ENCODE peak calls at places on chromosomes 4 and X, in eight cellular contexts. One of them, this sample, is unnamed.
A peak's percentile ranks its signal among the peaks of the same experiment; 100 is the strongest.

GRCh38 chr4:57187241-57187640 is 77.1 kb upstream of the IGFBP7 start:
- DNase-seq in LoVo: no peak
- DNase-seq in fibroblast of mammary gland: peak; percentile 6
- DNase-seq in neural progenitor cell: no peak
- DNase-seq in activated CD4-positive, alpha-beta T cell treated with anti-CD3 and anti-CD28 coated beads for 4 hours: no peak
- DNase-seq in lower leg skin: no peak
- DNase-seq in lung microvascular endothelial cell: no peak
- DNase-seq in NCI-H1092: no peak
- DNase-seq in this sample: no peak

GRCh38 chr4:124940387-124940786 is 227.9 kb upstream of the ANKRD50 start:
- DNase-seq in NCI-H1092: no peak
- DNase-seq in LoVo: peak; percentile 22
- DNase-seq in fibroblast of mammary gland: peak; percentile 99
- DNase-seq in lung microvascular endothelial cell: peak; percentile 98
- DNase-seq in lower leg skin: no peak
- DNase-seq in activated CD4-positive, alpha-beta T cell treated with anti-CD3 and anti-CD28 coated beads for 4 hours: no peak
- DNase-seq in neural progenitor cell: no peak
- DNase-seq in this sample: no peak

GRCh38 chr4:74975848-74976824 is 43.2 kb downstream of the PARM1 start:
- DNase-seq in activated CD4-positive, alpha-beta T cell treated with anti-CD3 and anti-CD28 coated beads for 4 hours: no peak
- DNase-seq in lung microvascular endothelial cell: no peak
- DNase-seq in lower leg skin: no peak
- DNase-seq in neural progenitor cell: no peak
- DNase-seq in LoVo: no peak
- DNase-seq in fibroblast of mammary gland: no peak
- DNase-seq in NCI-H1092: no peak
- DNase-seq in this sample: no peak

GRCh38 chr4:6751611-6752485 is 30.7 kb upstream of the KIAA0232 start:
- DNase-seq in LoVo: no peak
- DNase-seq in neural progenitor cell: no peak
- DNase-seq in fibroblast of mammary gland: no peak
- DNase-seq in lower leg skin: no peak
- DNase-seq in NCI-H1092: no peak
- DNase-seq in activated CD4-positive, alpha-beta T cell treated with anti-CD3 and anti-CD28 coated beads for 4 hours: no peak
- DNase-seq in lung microvascular endothelial cell: no peak
- DNase-seq in this sample: no peak

GRCh38 chr4:24003476-24003875 is 113.6 kb upstream of the PPARGC1A start:
- DNase-seq in lower leg skin: no peak
- DNase-seq in NCI-H1092: no peak
- DNase-seq in lung microvascular endothelial cell: no peak
- DNase-seq in LoVo: no peak
- DNase-seq in fibroblast of mammary gland: no peak
- DNase-seq in activated CD4-positive, alpha-beta T cell treated with anti-CD3 and anti-CD28 coated beads for 4 hours: no peak
- DNase-seq in neural progenitor cell: peak; percentile 26
- DNase-seq in this sample: no peak

GRCh38 chr4:190017357-190018200 is 9.5 kb downstream of the FRG2 start:
- DNase-seq in LoVo: no peak
- DNase-seq in activated CD4-positive, alpha-beta T cell treated with anti-CD3 and anti-CD28 coated beads for 4 hours: no peak
- DNase-seq in lung microvascular endothelial cell: no peak
- DNase-seq in NCI-H1092: no peak
- DNase-seq in neural progenitor cell: peak; percentile 39
- DNase-seq in fibroblast of mammary gland: no peak
- DNase-seq in lower leg skin: no peak
- DNase-seq in this sample: no peak

GRCh38 chr4:27684501-27685077 is 823.9 kb downstream of the STIM2 start:
- DNase-seq in NCI-H1092: peak; percentile 35
- DNase-seq in fibroblast of mammary gland: peak; percentile 61
- DNase-seq in lung microvascular endothelial cell: peak; percentile 1
- DNase-seq in LoVo: peak; percentile 62
- DNase-seq in lower leg skin: no peak
- DNase-seq in neural progenitor cell: peak; percentile 83
- DNase-seq in activated CD4-positive, alpha-beta T cell treated with anti-CD3 and anti-CD28 coated beads for 4 hours: no peak
- DNase-seq in this sample: peak; percentile 2

GRCh38 chrX:51893931-51894696 is 691 bp downstream of the MAGED1 start:
- DNase-seq in NCI-H1092: peak; percentile 54
- DNase-seq in fibroblast of mammary gland: peak; percentile 22
- DNase-seq in LoVo: no peak
- DNase-seq in activated CD4-positive, alpha-beta T cell treated with anti-CD3 and anti-CD28 coated beads for 4 hours: peak; percentile 1
- DNase-seq in lung microvascular endothelial cell: peak; percentile 10
- DNase-seq in neural progenitor cell: peak; percentile 59
- DNase-seq in lower leg skin: no peak
- DNase-seq in this sample: no peak

GRCh38 chr4:146371812-146372211 is 149.9 kb downstream of the SLC10A7 start:
- DNase-seq in neural progenitor cell: no peak
- DNase-seq in NCI-H1092: no peak
- DNase-seq in lung microvascular endothelial cell: no peak
- DNase-seq in LoVo: no peak
- DNase-seq in fibroblast of mammary gland: peak; percentile 25
- DNase-seq in activated CD4-positive, alpha-beta T cell treated with anti-CD3 and anti-CD28 coated beads for 4 hours: no peak
- DNase-seq in lower leg skin: no peak
- DNase-seq in this sample: no peak

GRCh38 chr4:114857831-114858230 is 255.6 kb downstream of the NDST4 start:
- DNase-seq in fibroblast of mammary gland: no peak
- DNase-seq in lower leg skin: no peak
- DNase-seq in neural progenitor cell: no peak
- DNase-seq in LoVo: no peak
- DNase-seq in activated CD4-positive, alpha-beta T cell treated with anti-CD3 and anti-CD28 coated beads for 4 hours: no peak
- DNase-seq in lung microvascular endothelial cell: no peak
- DNase-seq in NCI-H1092: no peak
- DNase-seq in this sample: no peak

GRCh38 chrX:66360894-66361293 is 196.8 kb downstream of the HEPH start:
- DNase-seq in NCI-H1092: no peak
- DNase-seq in fibroblast of mammary gland: no peak
- DNase-seq in lung microvascular endothelial cell: no peak
- DNase-seq in activated CD4-positive, alpha-beta T cell treated with anti-CD3 and anti-CD28 coated beads for 4 hours: no peak
- DNase-seq in LoVo: no peak
- DNase-seq in neural progenitor cell: no peak
- DNase-seq in lower leg skin: no peak
- DNase-seq in this sample: no peak

GRCh38 chrX:17369294-17369693 is 5.7 kb upstream of the NHS start:
- DNase-seq in fibroblast of mammary gland: no peak
- DNase-seq in neural progenitor cell: no peak
- DNase-seq in lung microvascular endothelial cell: no peak
- DNase-seq in NCI-H1092: no peak
- DNase-seq in lower leg skin: no peak
- DNase-seq in activated CD4-positive, alpha-beta T cell treated with anti-CD3 and anti-CD28 coated beads for 4 hours: no peak
- DNase-seq in LoVo: no peak
- DNase-seq in this sample: no peak

GRCh38 chrX:80266979-80267378 is 153.3 kb upstream of the TENT5D start:
- DNase-seq in fibroblast of mammary gland: peak; percentile 3
- DNase-seq in activated CD4-positive, alpha-beta T cell treated with anti-CD3 and anti-CD28 coated beads for 4 hours: no peak
- DNase-seq in neural progenitor cell: no peak
- DNase-seq in LoVo: no peak
- DNase-seq in NCI-H1092: no peak
- DNase-seq in lower leg skin: no peak
- DNase-seq in lung microvascular endothelial cell: no peak
- DNase-seq in this sample: no peak

GRCh38 chr4:119648398-119648797 is 19.8 kb upstream of the PDE5A start:
- DNase-seq in lower leg skin: no peak
- DNase-seq in lung microvascular endothelial cell: no peak
- DNase-seq in neural progenitor cell: no peak
- DNase-seq in NCI-H1092: no peak
- DNase-seq in fibroblast of mammary gland: no peak
- DNase-seq in LoVo: no peak
- DNase-seq in activated CD4-positive, alpha-beta T cell treated with anti-CD3 and anti-CD28 coated beads for 4 hours: no peak
- DNase-seq in this sample: no peak

GRCh38 chr4:2262145-2262943 is 435 bp upstream of the MXD4 start:
- DNase-seq in lung microvascular endothelial cell: peak; percentile 100
- DNase-seq in fibroblast of mammary gland: peak; percentile 99
- DNase-seq in lower leg skin: peak; percentile 100
- DNase-seq in NCI-H1092: peak; percentile 98
- DNase-seq in neural progenitor cell: peak; percentile 100
- DNase-seq in activated CD4-positive, alpha-beta T cell treated with anti-CD3 and anti-CD28 coated beads for 4 hours: peak; percentile 98
- DNase-seq in LoVo: peak; percentile 98
- DNase-seq in this sample: peak; percentile 98

GRCh38 chr4:172202480-172203076 is 389.4 kb downstream of the GALNTL6 start:
- DNase-seq in lung microvascular endothelial cell: peak; percentile 6
- DNase-seq in fibroblast of mammary gland: peak; percentile 49
- DNase-seq in lower leg skin: no peak
- DNase-seq in activated CD4-positive, alpha-beta T cell treated with anti-CD3 and anti-CD28 coated beads for 4 hours: no peak
- DNase-seq in neural progenitor cell: peak; percentile 58
- DNase-seq in NCI-H1092: no peak
- DNase-seq in LoVo: peak; percentile 22
- DNase-seq in this sample: no peak

GRCh38 chrX:109475174-109475891 is 6.6 kb downstream of the GUCY2F start:
- DNase-seq in activated CD4-positive, alpha-beta T cell treated with anti-CD3 and anti-CD28 coated beads for 4 hours: no peak
- DNase-seq in lower leg skin: no peak
- DNase-seq in fibroblast of mammary gland: peak; percentile 44
- DNase-seq in lung microvascular endothelial cell: peak; percentile 56
- DNase-seq in neural progenitor cell: peak; percentile 91
- DNase-seq in NCI-H1092: no peak
- DNase-seq in LoVo: peak; percentile 10
- DNase-seq in this sample: no peak

GRCh38 chrX:70174754-70175153 is 2.5 kb upstream of the DGAT2L6 start:
- DNase-seq in LoVo: no peak
- DNase-seq in neural progenitor cell: no peak
- DNase-seq in fibroblast of mammary gland: peak; percentile 78
- DNase-seq in NCI-H1092: peak; percentile 44
- DNase-seq in activated CD4-positive, alpha-beta T cell treated with anti-CD3 and anti-CD28 coated beads for 4 hours: no peak
- DNase-seq in lung microvascular endothelial cell: peak; percentile 74
- DNase-seq in lower leg skin: no peak
- DNase-seq in this sample: no peak

GRCh38 chr4:114442846-114443245 is 155.8 kb upstream of the UGT8 start:
- DNase-seq in fibroblast of mammary gland: no peak
- DNase-seq in NCI-H1092: no peak
- DNase-seq in lower leg skin: no peak
- DNase-seq in lung microvascular endothelial cell: no peak
- DNase-seq in LoVo: no peak
- DNase-seq in neural progenitor cell: no peak
- DNase-seq in activated CD4-positive, alpha-beta T cell treated with anti-CD3 and anti-CD28 coated beads for 4 hours: no peak
- DNase-seq in this sample: no peak

GRCh38 chr4:85086721-85087120 is 120.2 kb upstream of the WDFY3 start:
- DNase-seq in NCI-H1092: no peak
- DNase-seq in fibroblast of mammary gland: no peak
- DNase-seq in activated CD4-positive, alpha-beta T cell treated with anti-CD3 and anti-CD28 coated beads for 4 hours: no peak
- DNase-seq in LoVo: no peak
- DNase-seq in neural progenitor cell: no peak
- DNase-seq in lung microvascular endothelial cell: no peak
- DNase-seq in lower leg skin: no peak
- DNase-seq in this sample: no peak

GRCh38 chrX:153925387-153925738 is 701 bp downstream of the ARHGAP4 start:
- DNase-seq in lung microvascular endothelial cell: no peak
- DNase-seq in LoVo: no peak
- DNase-seq in lower leg skin: no peak
- DNase-seq in activated CD4-positive, alpha-beta T cell treated with anti-CD3 and anti-CD28 coated beads for 4 hours: no peak
- DNase-seq in fibroblast of mammary gland: no peak
- DNase-seq in neural progenitor cell: no peak
- DNase-seq in NCI-H1092: no peak
- DNase-seq in this sample: no peak

GRCh38 chr4:75953509-75953908 is 12.7 kb upstream of the NAAA start:
- DNase-seq in LoVo: no peak
- DNase-seq in activated CD4-positive, alpha-beta T cell treated with anti-CD3 and anti-CD28 coated beads for 4 hours: no peak
- DNase-seq in NCI-H1092: no peak
- DNase-seq in lung microvascular endothelial cell: no peak
- DNase-seq in fibroblast of mammary gland: no peak
- DNase-seq in lower leg skin: no peak
- DNase-seq in neural progenitor cell: no peak
- DNase-seq in this sample: no peak

GRCh38 chr4:141921293-141921692 is 284.9 kb downstream of the IL15 start:
- DNase-seq in lower leg skin: no peak
- DNase-seq in activated CD4-positive, alpha-beta T cell treated with anti-CD3 and anti-CD28 coated beads for 4 hours: no peak
- DNase-seq in fibroblast of mammary gland: no peak
- DNase-seq in lung microvascular endothelial cell: no peak
- DNase-seq in neural progenitor cell: no peak
- DNase-seq in NCI-H1092: no peak
- DNase-seq in LoVo: no peak
- DNase-seq in this sample: no peak

GRCh38 chr4:19358015-19358414 is 893.7 kb upstream of the SLIT2 start:
- DNase-seq in LoVo: no peak
- DNase-seq in lower leg skin: no peak
- DNase-seq in fibroblast of mammary gland: peak; percentile 72
- DNase-seq in neural progenitor cell: no peak
- DNase-seq in activated CD4-positive, alpha-beta T cell treated with anti-CD3 and anti-CD28 coated beads for 4 hours: no peak
- DNase-seq in NCI-H1092: no peak
- DNase-seq in lung microvascular endothelial cell: no peak
- DNase-seq in this sample: no peak

GRCh38 chr4:173121044-173121685 is 47.4 kb upstream of the GALNT7 start:
- DNase-seq in fibroblast of mammary gland: no peak
- DNase-seq in neural progenitor cell: peak; percentile 16
- DNase-seq in lower leg skin: no peak
- DNase-seq in activated CD4-positive, alpha-beta T cell treated with anti-CD3 and anti-CD28 coated beads for 4 hours: no peak
- DNase-seq in lung microvascular endothelial cell: peak; percentile 45
- DNase-seq in LoVo: peak; percentile 36
- DNase-seq in NCI-H1092: no peak
- DNase-seq in this sample: no peak

GRCh38 chrX:112901821-112902732 is 61.4 kb upstream of the AMOT start:
- DNase-seq in neural progenitor cell: peak; percentile 24
- DNase-seq in lower leg skin: no peak
- DNase-seq in fibroblast of mammary gland: no peak
- DNase-seq in NCI-H1092: no peak
- DNase-seq in activated CD4-positive, alpha-beta T cell treated with anti-CD3 and anti-CD28 coated beads for 4 hours: no peak
- DNase-seq in lung microvascular endothelial cell: no peak
- DNase-seq in LoVo: no peak
- DNase-seq in this sample: no peak

GRCh38 chrX:9591496-9591895 is 126.6 kb downstream of the TBL1X start:
- DNase-seq in NCI-H1092: no peak
- DNase-seq in fibroblast of mammary gland: no peak
- DNase-seq in lower leg skin: peak; percentile 53
- DNase-seq in neural progenitor cell: no peak
- DNase-seq in lung microvascular endothelial cell: no peak
- DNase-seq in activated CD4-positive, alpha-beta T cell treated with anti-CD3 and anti-CD28 coated beads for 4 hours: no peak
- DNase-seq in LoVo: no peak
- DNase-seq in this sample: no peak

GRCh38 chrX:115023139-115023538 is 5.7 kb upstream of the IL13RA2 start:
- DNase-seq in neural progenitor cell: no peak
- DNase-seq in LoVo: peak; percentile 51
- DNase-seq in fibroblast of mammary gland: peak; percentile 87
- DNase-seq in activated CD4-positive, alpha-beta T cell treated with anti-CD3 and anti-CD28 coated beads for 4 hours: no peak
- DNase-seq in NCI-H1092: no peak
- DNase-seq in lower leg skin: no peak
- DNase-seq in lung microvascular endothelial cell: peak; percentile 92
- DNase-seq in this sample: no peak

This sample was measured in activated T-helper 1 cell treated with anti-CD3 and anti-CD28 coated beads, Interleukin-12 subunit alpha, Interleukin-12 subunit beta, Interleukin-2, Interleukin-4 antibody, amounts not matched to agents 30 ng/mL and 10 ng/mL and 1 ng/mL, durations not matched to agents 14 hours and 24 hours and 36 hours.